ENCODE peak calls at places on chromosomes 13 and 19, in nine cellular contexts. Y is tibial nerve, K is gastrocnemius medialis, S is ascending aorta, G is dorsolateral prefrontal cortex, I is body of pancreas, F is endodermal cell, N is thyroid gland, B is fibroblast of the aortic adventitia. A is an unnamed sample.

GRCh38 chr19:2255112-2255845 is 938 bp downstream of the JSRP1 start:
- DNase-seq in K (peak; percentile 89), B (no peak), S (no peak), Y (no peak), I (no peak), G (no peak), N (no peak), F (no peak), A (no peak)

GRCh38 chr13:51785592-51786424 is 18.2 kb downstream of the DHRS12 start:
- DNase-seq in S (no peak), I (peak; percentile 73), G (no peak), K (peak; percentile 60), F (peak; percentile 60), N (peak; percentile 42), B (peak; percentile 59), Y (peak; percentile 53), A (peak; percentile 34)

GRCh38 chr19:35295792-35296462 is 4.0 kb downstream of the MAG start:
- DNase-seq in F (peak; percentile 70), K (no peak), S (no peak), N (no peak), B (no peak), G (no peak), Y (no peak), I (no peak), A (no peak)

GRCh38 chr19:11551603-11552235 is 7.3 kb downstream of the ELOF1 start:
- DNase-seq in G (no peak), S (no peak), F (peak; percentile 88), K (peak; percentile 27), B (no peak), Y (no peak), N (no peak), I (no peak), A (no peak)

GRCh38 chr13:44399045-44399444 is 25.4 kb downstream of the SERP2 start:
- DNase-seq in I (no peak), Y (no peak), N (no peak), S (no peak), K (no peak), G (no peak), F (no peak), B (no peak), A (no peak)

GRCh38 chr19:38729653-38730469 is 14.4 kb downstream of the CAPN12 start:
- DNase-seq in I (peak; percentile 64), Y (peak; percentile 54), G (no peak), K (peak; percentile 58), B (peak; percentile 44), S (no peak), F (peak; percentile 95), N (peak; percentile 58), A (no peak)

GRCh38 chr13:83794627-83795026 is 87.6 kb downstream of the SLITRK1 start:
- DNase-seq in B (no peak), Y (no peak), K (no peak), F (no peak), G (no peak), I (no peak), N (no peak), S (no peak), A (no peak)

GRCh38 chr19:42250666-42251531 is 4.0 kb downstream of the ERF start:
- DNase-seq in I (no peak), G (no peak), Y (no peak), F (no peak), S (no peak), K (no peak), B (peak; percentile 55), N (no peak), A (no peak)

GRCh38 chr13:99326012-99326411 is 18.8 kb upstream of the GPR183 start:
- DNase-seq in B (no peak), G (no peak), S (no peak), I (no peak), Y (no peak), K (no peak), F (no peak), N (no peak), A (no peak)

GRCh38 chr13:28558126-28558525 is 63.2 kb upstream of the FLT1 start:
- DNase-seq in G (no peak), F (no peak), S (no peak), Y (no peak), K (no peak), I (no peak), N (no peak), B (peak; percentile 93), A (peak; percentile 94)

GRCh38 chr13:44768233-44768632 is 192.1 kb upstream of the TSC22D1 start:
- DNase-seq in K (no peak), N (no peak), S (no peak), F (no peak), Y (no peak), B (no peak), G (no peak), I (no peak), A (no peak)

GRCh38 chr19:4328243-4328990 is 10.2 kb downstream of the STAP2 start:
- DNase-seq in I (peak; percentile 98), S (peak; percentile 74), K (peak; percentile 90), G (peak; percentile 99), F (peak; percentile 98), B (peak; percentile 98), N (peak; percentile 94), Y (peak; percentile 56), A (peak; percentile 51)

GRCh38 chr19:4326837-4327251 is 11.8 kb downstream of the STAP2 start:
- DNase-seq in S (no peak), N (no peak), G (no peak), Y (no peak), B (no peak), K (no peak), I (no peak), F (peak; percentile 90), A (no peak)

GRCh38 chr19:4326215-4326836 is 12.3 kb downstream of the STAP2 start:
- DNase-seq in G (no peak), S (no peak), I (no peak), B (no peak), N (no peak), Y (no peak), F (no peak), K (no peak), A (no peak)

GRCh38 chr19:4327877-4328242 is 10.8 kb downstream of the STAP2 start:
- DNase-seq in S (no peak), I (no peak), G (no peak), N (no peak), Y (no peak), B (no peak), K (no peak), F (no peak), A (no peak)

GRCh38 chr19:4327252-4327876 is 11.3 kb downstream of the STAP2 start:
- DNase-seq in N (peak; percentile 76), F (peak; percentile 97), S (peak; percentile 32), K (peak; percentile 51), B (peak; percentile 32), G (peak; percentile 73), I (peak; percentile 85), Y (peak; percentile 19), A (no peak)
- H3K4me3 ChIP-seq in N (peak overlapping the region; percentile 35), F (peak overlapping the region; percentile 60), S (peak overlapping the region; percentile 40), K (peak overlapping the region; percentile 48), B (peak overlapping the region; percentile 62), G (peak overlapping the region; percentile 56), I (no peak overlapping the region), Y (peak overlapping the region; percentile 20), A (no peak overlapping the region)

GRCh38 chr19:40603719-40604646 is 2.8 kb downstream of the LTBP4 start:
- DNase-seq in I (peak; percentile 99), K (peak; percentile 97), Y (peak; percentile 99), S (peak; percentile 96), G (peak; percentile 88), N (peak; percentile 99), F (peak; percentile 100), B (peak; percentile 96), A (peak; percentile 87)
- H3K4me3 ChIP-seq in I (no peak overlapping the region), K (peak overlapping the region; percentile 80), Y (peak overlapping the region; percentile 22), S (peak overlapping the region; percentile 75), G (peak overlapping the region; percentile 53), N (peak overlapping the region; percentile 22), F (peak overlapping the region; percentile 72), B (peak overlapping the region; percentile 61), A (peak overlapping the region; percentile 38)

GRCh38 chr19:40465025-40465780 is at the start of gene BLVRB:
- DNase-seq in N (no peak), B (peak; percentile 82), Y (peak; percentile 61), K (peak; percentile 67), F (no peak), G (no peak), I (no peak), S (no peak), A (peak; percentile 82)

GRCh38 chr19:40465781-40466218 is 255 bp upstream of the BLVRB start:
- DNase-seq in Y (peak; percentile 100), B (peak; percentile 99), I (peak; percentile 100), K (peak; percentile 100), S (peak; percentile 99), F (peak; percentile 100), N (peak; percentile 100), G (peak; percentile 99), A (peak; percentile 92)

GRCh38 chr19:40464059-40465024 is 1.2 kb downstream of the BLVRB start:
- DNase-seq in Y (peak; percentile 95), B (peak; percentile 95), N (peak; percentile 94), I (peak; percentile 90), G (peak; percentile 83), S (peak; percentile 56), K (peak; percentile 82), F (peak; percentile 96), A (peak; percentile 78)

GRCh38 chr19:40466219-40467006 is at the start of gene SPTBN4:
- DNase-seq in B (no peak), K (peak; percentile 55), N (peak; percentile 48), G (peak; percentile 56), Y (peak; percentile 21), I (peak; percentile 32), S (no peak), F (peak; percentile 58), A (no peak)

GRCh38 chr19:40467007-40467565 is 285 bp downstream of the SPTBN4 start:
- DNase-seq in Y (no peak), K (no peak), N (no peak), F (peak; percentile 56), G (no peak), I (peak; percentile 14), S (no peak), B (no peak), A (no peak)
- H3K4me3 ChIP-seq in Y (peak overlapping the region; percentile 28), K (peak overlapping the region; percentile 66), N (peak overlapping the region; percentile 30), F (peak overlapping the region; percentile 89), G (peak overlapping the region; percentile 86), I (no peak overlapping the region), S (peak overlapping the region; percentile 49), B (peak overlapping the region; percentile 53), A (no peak overlapping the region)

GRCh38 chr13:111604087-111604486 is 283.6 kb downstream of the TEX29 start:
- DNase-seq in G (no peak), N (no peak), I (no peak), S (no peak), B (no peak), F (peak; percentile 73), K (no peak), Y (no peak), A (no peak)
- H3K4me3 ChIP-seq in G (no peak overlapping the region), N (no peak overlapping the region), I (no peak overlapping the region), S (no peak overlapping the region), B (no peak overlapping the region), F (no peak overlapping the region), K (no peak overlapping the region), Y (no peak overlapping the region), A (no peak overlapping the region)

DNA sequence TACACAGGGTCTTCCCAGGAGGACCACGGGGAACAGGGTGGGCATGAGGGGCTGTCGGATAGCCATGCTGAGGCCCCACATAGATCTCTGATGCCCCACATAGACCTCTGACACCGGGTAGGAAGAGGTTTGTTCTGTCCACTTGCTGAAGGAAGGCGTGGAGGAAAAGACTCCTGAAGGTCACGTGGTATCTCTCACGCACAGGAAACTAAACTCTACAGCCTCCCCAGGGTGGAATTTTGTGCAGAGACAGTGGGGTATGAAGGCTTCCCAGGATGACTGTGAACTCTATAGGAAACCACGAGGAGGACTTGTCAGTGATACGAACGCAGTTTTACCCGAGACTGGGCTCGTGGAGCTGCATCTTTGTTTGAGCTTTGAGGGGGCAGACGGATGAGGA is 2.8 kb downstream of the EVI5L start:
- DNase-seq in K (no peak), I (no peak), Y (no peak), N (no peak), G (no peak), S (no peak), F (no peak), B (peak; percentile 56), A (no peak)
- H3K4me3 ChIP-seq in K (no peak overlapping the region), I (no peak overlapping the region), Y (no peak overlapping the region), N (no peak overlapping the region), G (peak overlapping the region; percentile 67), S (no peak overlapping the region), F (no peak overlapping the region), B (no peak overlapping the region), A (no peak overlapping the region)